ENCODE peak calls at places on chromosomes 16 and 17, in six cellular contexts. U is head of caudate nucleus, G is foreskin fibroblast, L is mucosa of descending colon, O is T-cell, S is stomach. N is an unnamed sample.

GRCh38 chr17:62911106-62911505 is 54.9 kb upstream of the TANC2 start:
- DNase-seq in U (no peak), G (no peak), L (no peak), O (no peak), S (no peak), N (no peak)

GRCh38 chr16:89442588-89442987 is 47.8 kb downstream of the ANKRD11 start:
- DNase-seq in U (no peak), G (no peak), L (peak; percentile 52), O (no peak), S (no peak), N (no peak)

GRCh38 chr17:68047153-68047846 is 11.8 kb downstream of the KPNA2 start:
- DNase-seq in U (no peak), G (no peak), L (no peak), O (no peak), S (no peak), N (no peak)

GRCh38 chr16:85229869-85230416 is 117.7 kb upstream of the CIBAR2 start:
- DNase-seq in U (no peak), G (no peak), L (no peak), O (no peak), S (no peak), N (no peak)

GRCh38 chr17:71791311-71791710 is 329.5 kb upstream of the SOX9 start:
- DNase-seq in U (no peak), G (no peak), L (no peak), O (no peak), S (no peak), N (no peak)

GRCh38 chr16:47504599-47504998 is 43.5 kb downstream of the PHKB start:
- DNase-seq in U (no peak), G (peak; percentile 3), L (no peak), O (no peak), S (no peak), N (no peak)

GRCh38 chr17:82647593-82648164 is 565 bp downstream of the WDR45B start:
- DNase-seq in U (no peak), G (no peak), L (peak; percentile 76), O (peak; percentile 54), S (peak; percentile 42), N (no peak)

GRCh38 chr17:80372456-80372855 is 42.5 kb upstream of the ENDOV start:
- DNase-seq in U (no peak), G (no peak), L (no peak), O (no peak), S (no peak), N (no peak)

GRCh38 chr17:38982858-38983746 is 15.9 kb upstream of the FBXO47 start:
- DNase-seq in U (no peak), G (peak; percentile 51), L (no peak), O (peak; percentile 34), S (peak; percentile 49), N (peak; percentile 47)

GRCh38 chr17:42761638-42762037 is 611 bp downstream of the RAMP2 start:
- DNase-seq in U (no peak), G (no peak), L (no peak), O (no peak), S (no peak), N (no peak)

GRCh38 chr17:36941265-36942021 is 4.2 kb downstream of the LHX1 start:
- DNase-seq in U (no peak), G (no peak), L (no peak), O (no peak), S (no peak), N (no peak)

GRCh38 chr17:12187658-12188057 is 167.0 kb downstream of the MAP2K4 start:
- DNase-seq in U (no peak), G (no peak), L (no peak), O (no peak), S (no peak), N (no peak)

GRCh38 chr16:88010971-88011483 is 59.8 kb downstream of the BANP start:
- DNase-seq in U (no peak), G (no peak), L (no peak), O (no peak), S (no peak), N (no peak)

GRCh38 chr17:21463779-21464407 is 87.7 kb downstream of the KCNJ12 start:
- DNase-seq in U (peak; percentile 17), G (no peak), L (no peak), O (no peak), S (no peak), N (no peak)

GRCh38 chr16:85193876-85194275 is 81.6 kb upstream of the CIBAR2 start:
- DNase-seq in U (no peak), G (no peak), L (no peak), O (no peak), S (no peak), N (no peak)

GRCh38 chr16:85778873-85779272 is 20.5 kb downstream of the EMC8 start:
- DNase-seq in U (no peak), G (no peak), L (no peak), O (no peak), S (no peak), N (no peak)

GRCh38 chr16:11801481-11802021 is 4.5 kb upstream of the ZC3H7A start:
- DNase-seq in U (no peak), G (no peak), L (no peak), O (no peak), S (no peak), N (no peak)

GRCh38 chr16:31451681-31452351 is 7.5 kb upstream of the ARMC5 start:
- DNase-seq in U (no peak), G (peak; percentile 70), L (peak; percentile 64), O (no peak), S (peak; percentile 56), N (peak; percentile 65)

GRCh38 chr16:62225675-62226074 is 189.4 kb upstream of the CDH8 start:
- DNase-seq in U (peak; percentile 67), G (no peak), L (peak; percentile 55), O (no peak), S (peak; percentile 72), N (peak; percentile 80)

GRCh38 chr17:82217530-82218204 is 5.0 kb upstream of the CCDC57 start:
- DNase-seq in U (peak; percentile 56), G (peak; percentile 90), L (peak; percentile 87), O (no peak), S (peak; percentile 63), N (no peak)

GRCh38 chr16:82630688-82631087 is 3.9 kb downstream of the CDH13 start:
- DNase-seq in U (no peak), G (no peak), L (no peak), O (no peak), S (no peak), N (no peak)

N was measured in SHP77.